ENCODE peak calls at places on chromosomes 6 and 20, in four cellular contexts. R is heart right ventricle, I is SK-N-SH, F is heart left ventricle. N is an unnamed sample. For H3K4me1 and H3K27me3, the result is how much of the 10 kb centered on the place peaks cover.

GRCh38 chr6:163599136-163599535 is 184.6 kb downstream of the QKI start:
- DNase-seq in R (no peak), I (no peak), F (no peak), N (no peak)

GRCh38 chr20:10565191-10565921 is 108.4 kb downstream of the JAG1 start:
- DNase-seq in R (no peak), I (no peak), F (no peak), N (no peak)

GRCh38 chr6:156175971-156176421 is 601.2 kb upstream of the ARID1B start:
- DNase-seq in R (peak), I (peak), F (peak), N (no peak)

GRCh38 chr20:50333856-50334255 is 143.2 kb downstream of the CEBPB start:
- DNase-seq in R (no peak), I (no peak), F (no peak), N (no peak)

GRCh38 chr6:43846556-43846955 is 76.5 kb downstream of the VEGFA start:
- DNase-seq in R (no peak), I (no peak), F (no peak), N (no peak)

GRCh38 chr20:36623444-36623843 is 17.9 kb downstream of the RAB5IF start:
- DNase-seq in R (no peak), I (no peak), F (no peak), N (no peak)

GRCh38 chr20:8527998-8528397 is 395.9 kb downstream of the PLCB1 start:
- DNase-seq in R (no peak), I (no peak), F (no peak), N (no peak)

GRCh38 chr6:44003345-44004061 is 123.7 kb downstream of the MRPL14 start:
- DNase-seq in R (no peak), I (no peak), F (no peak), N (no peak)

GRCh38 chr6:125300992-125301434 is 754 bp downstream of the HDDC2 start:
- DNase-seq in R (no peak), I (no peak), F (no peak), N (no peak)

GRCh38 chr20:13736792-13737191 is 47.9 kb downstream of the ESF1 start:
- DNase-seq in R (no peak), I (no peak), F (no peak), N (no peak)

GRCh38 chr6:137589067-137589848 is 95.1 kb upstream of the OLIG3 start:
- DNase-seq in R (no peak), I (peak), F (no peak), N (no peak)

GRCh38 chr20:15942130-15942529 is 631.1 kb downstream of the KIF16B start:
- DNase-seq in R (no peak), I (no peak), F (no peak), N (no peak)

GRCh38 chr6:133609404-133610270 is 279.3 kb upstream of the TCF21 start:
- DNase-seq in R (no peak), I (no peak), F (no peak), N (no peak)

GRCh38 chr6:148657053-148657452 is 89.8 kb upstream of the UST start:
- DNase-seq in R (no peak), I (no peak), F (no peak), N (peak)

GRCh38 chr20:52103469-52103910 is 88.1 kb downstream of the ZFP64 start:
- DNase-seq in R (no peak), I (no peak), F (no peak), N (no peak)

GRCh38 chr20:53371216-53371615 is 222.4 kb downstream of the ZNF217 start:
- DNase-seq in R (no peak), I (no peak), F (no peak), N (no peak)

GRCh38 chr6:82374481-82374880 is 10.9 kb downstream of the TPBG start:
- DNase-seq in R (no peak), I (no peak), F (no peak), N (no peak)

GRCh38 chr20:4666001-4666470 is 55.7 kb upstream of the PRND start:
- DNase-seq in R (no peak), I (no peak), F (no peak), N (no peak)

GRCh38 chr6:38209291-38209865 is 389.9 kb downstream of the ZFAND3 start:
- DNase-seq in R (no peak), I (no peak), F (no peak), N (no peak)

GRCh38 chr6:168157272-168158007 is 78.4 kb upstream of the FRMD1 start:
- DNase-seq in R (no peak), I (no peak), F (peak), N (no peak)

GRCh38 chr6:108653864-108654402 is 93.2 kb downstream of the FOXO3 start:
- DNase-seq in R (peak), I (no peak), F (peak), N (peak)

GRCh38 chr6:36555750-36556252 is 8.5 kb upstream of the STK38 start:
- DNase-seq in R (no peak), I (no peak), F (no peak), N (no peak)
- H3K4me1 ChIP-seq in R (under half), I (under half), F (under half), N (under half)

GRCh38 chr6:4647414-4648365 is 128.5 kb upstream of the CDYL start:
- DNase-seq in R (peak), I (peak), F (peak), N (peak)

GRCh38 chr6:4649728-4650127 is 126.5 kb upstream of the CDYL start:
- DNase-seq in R (no peak), I (no peak), F (no peak), N (no peak)

GRCh38 chr6:4644962-4645361 is 131.2 kb upstream of the CDYL start:
- DNase-seq in R (no peak), I (no peak), F (no peak), N (no peak)

GRCh38 chr6:4641461-4641860 is 134.7 kb upstream of the CDYL start:
- DNase-seq in R (no peak), I (no peak), F (no peak), N (no peak)

GRCh38 chr6:4645713-4646356 is 130.4 kb upstream of the CDYL start:
- DNase-seq in R (no peak), I (no peak), F (no peak), N (no peak)
- TF ChIP-seq CTCF in R (no peak), I (no peak), F (no peak), N (no peak)

DNA sequence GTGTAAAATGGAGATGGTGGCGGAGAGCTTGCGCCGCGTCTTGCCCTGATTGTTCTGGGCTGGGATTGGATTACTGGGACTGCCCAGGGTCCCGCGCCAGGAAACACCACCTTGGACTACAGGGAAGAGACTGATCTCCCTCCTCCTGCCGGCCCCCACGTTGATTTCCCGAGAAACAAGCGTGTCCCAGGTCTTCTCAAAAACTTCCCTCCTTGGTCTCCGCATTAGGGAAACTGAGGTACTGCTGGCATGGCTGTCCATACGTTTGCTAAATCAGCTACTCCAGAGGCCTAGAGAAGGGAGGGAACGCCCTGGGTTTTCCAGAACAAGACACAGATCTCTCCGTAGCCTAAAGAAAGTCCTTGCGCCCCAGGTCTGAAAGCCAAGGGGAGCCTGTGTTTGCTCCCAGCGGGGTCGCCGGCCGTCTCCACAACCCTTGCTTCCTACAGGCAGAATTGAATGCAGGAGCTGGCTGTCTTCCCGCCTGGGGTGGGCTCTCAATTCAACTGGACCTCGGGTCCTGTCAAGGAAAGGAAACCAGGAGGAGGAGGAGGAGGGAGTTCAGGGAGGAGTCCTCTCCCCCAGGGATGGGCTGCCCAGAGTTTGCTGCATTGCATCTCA is 29.3 kb downstream of the TFAP2A start:
- DNase-seq in R (no peak), I (no peak), F (no peak), N (no peak)
- H3K27me3 ChIP-seq in R (half or more), I (half or more), F (half or more), N (under half)

GRCh38 chr6:159640722-159641482 is 52.1 kb downstream of the SOD2 start:
- DNase-seq in R (no peak), I (no peak), F (no peak), N (no peak)
- H3K4me1 ChIP-seq in R (under half), I (under half), F (under half), N (under half)

GRCh38 chr6:165890404-165890735 is 227.3 kb upstream of the PDE10A start:
- DNase-seq in R (no peak), I (no peak), F (no peak), N (no peak)
- TF ChIP-seq CTCF in R (no peak), I (no peak), F (no peak), N (no peak)

DNA sequence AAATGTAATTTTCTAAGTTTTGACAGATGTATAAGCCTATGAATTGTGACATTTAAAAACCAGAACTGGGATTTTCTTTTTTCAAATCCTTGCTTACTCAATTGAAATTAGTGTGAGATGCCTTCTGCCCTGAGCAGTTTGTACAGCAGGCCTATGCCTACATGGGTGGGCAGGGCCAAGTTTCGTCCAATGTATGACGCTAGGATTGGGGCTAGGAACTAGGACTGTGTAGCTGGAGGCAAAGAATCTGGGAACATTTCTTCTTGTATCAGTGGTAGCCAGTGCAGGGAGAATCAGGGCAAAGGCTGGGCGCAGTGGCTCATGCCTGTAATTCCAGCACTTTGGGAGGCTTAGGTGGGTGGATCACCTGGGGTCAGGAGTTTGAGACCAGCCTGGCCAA is 3.9 kb upstream of the PTPRA start:
- DNase-seq in R (no peak), I (no peak), F (no peak), N (no peak)
- H3K27me3 ChIP-seq in R (under half), I (under half), F (under half), N (under half)

GRCh38 chr6:79630883-79631799 is at the start of gene SH3BGRL2:
- DNase-seq in R (peak), I (peak), F (peak), N (peak)
- H3K4me1 ChIP-seq in R (under half), I (under half), F (under half), N (under half)

GRCh38 chr6:26031595-26032386 is 55.4 kb upstream of the HFE start:
- DNase-seq in R (peak), I (peak), F (peak), N (peak)
- TF ChIP-seq CTCF in R (no peak), I (peak), F (peak), N (no peak)

DNA sequence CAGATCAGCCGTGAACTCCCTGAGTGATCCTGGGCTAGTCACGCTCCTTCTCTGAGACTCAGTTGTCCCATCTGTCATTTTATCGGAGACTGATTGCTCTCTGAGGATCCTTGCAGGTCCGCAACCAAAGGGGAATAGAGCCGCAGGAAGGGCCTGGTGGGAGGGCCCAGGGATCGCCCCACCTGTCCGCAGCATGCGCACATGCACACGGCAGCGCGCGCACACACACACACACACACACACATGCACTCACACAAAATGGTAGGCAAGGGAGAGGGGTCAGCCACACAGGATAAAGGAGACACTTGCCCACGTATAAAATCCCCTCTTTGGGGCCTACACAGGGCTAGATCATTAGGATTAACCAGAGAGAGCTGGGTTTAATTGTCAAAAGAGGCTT is 95.6 kb upstream of the FOXP4 start:
- DNase-seq in R (no peak), I (no peak), F (no peak), N (no peak)
- H3K27me3 ChIP-seq in R (under half), I (under half), F (under half), N (under half)

DNA sequence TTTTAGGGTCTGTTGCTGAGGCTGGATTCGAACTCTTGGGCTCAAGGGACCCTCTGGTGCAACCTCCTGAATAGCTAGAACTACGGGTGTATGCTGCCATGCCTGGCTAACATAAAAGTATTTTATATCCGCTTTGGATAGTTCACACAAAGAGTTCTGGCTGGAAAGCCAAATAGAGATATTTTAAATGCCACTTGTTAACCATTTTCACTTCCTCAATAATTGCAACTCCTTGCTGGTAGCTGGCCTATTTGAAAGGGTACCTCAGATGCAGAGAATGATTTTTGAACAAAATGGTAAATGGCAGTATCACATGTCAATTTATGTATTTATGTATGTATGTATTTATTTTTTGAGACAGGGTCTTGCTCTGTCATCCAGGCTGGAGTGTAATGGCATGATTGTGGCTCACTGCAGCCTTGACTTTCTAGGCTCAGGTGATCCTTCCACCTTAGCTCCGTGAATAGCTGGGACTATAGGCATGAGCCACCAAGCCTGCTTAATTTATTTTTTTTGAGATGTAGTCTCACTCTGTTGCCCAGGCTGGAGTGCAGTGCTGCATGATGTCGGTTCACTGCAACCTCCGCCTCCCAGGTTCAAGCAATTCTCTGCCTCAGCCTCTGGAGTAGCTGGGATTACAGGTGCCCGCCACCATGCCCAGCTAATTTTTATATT is 12.9 kb upstream of the JARID2 start:
- DNase-seq in R (no peak), I (no peak), F (no peak), N (no peak)
- H3K4me1 ChIP-seq in R (under half), I (under half), F (under half), N (under half)

N was measured in lung.